ENCODE peak calls at places on chromosomes 2 and 18, in nine cellular contexts. One of them, this sample, is unnamed.

GRCh38 chr2:24613154-24613814 is 122.2 kb downstream of the NCOA1 start:
- DNase-seq in neural progenitor cell: peak; percentile 73
- DNase-seq in cardiac muscle cell: peak; percentile 81
- DNase-seq in type B pancreatic cell: no peak
- DNase-seq in epithelial cell of esophagus: peak; percentile 75
- DNase-seq in glutamatergic neuron: no peak
- DNase-seq in A549: peak; percentile 25
- DNase-seq in B cell: no peak
- DNase-seq in coronary artery: no peak
- DNase-seq in this sample: no peak

GRCh38 chr2:8528863-8529262 is 153.0 kb upstream of the ID2 start:
- DNase-seq in type B pancreatic cell: no peak
- DNase-seq in B cell: no peak
- DNase-seq in cardiac muscle cell: no peak
- DNase-seq in coronary artery: no peak
- DNase-seq in glutamatergic neuron: no peak
- DNase-seq in neural progenitor cell: no peak
- DNase-seq in epithelial cell of esophagus: no peak
- DNase-seq in A549: no peak
- DNase-seq in this sample: no peak

GRCh38 chr2:238488347-238488826 is 61.7 kb downstream of the ASB1 start:
- DNase-seq in cardiac muscle cell: no peak
- DNase-seq in epithelial cell of esophagus: no peak
- DNase-seq in coronary artery: no peak
- DNase-seq in type B pancreatic cell: no peak
- DNase-seq in B cell: no peak
- DNase-seq in neural progenitor cell: no peak
- DNase-seq in A549: no peak
- DNase-seq in glutamatergic neuron: no peak
- DNase-seq in this sample: peak; percentile 67

GRCh38 chr2:156590313-156590712 is 154.1 kb downstream of the GPD2 start:
- DNase-seq in epithelial cell of esophagus: no peak
- DNase-seq in cardiac muscle cell: no peak
- DNase-seq in type B pancreatic cell: no peak
- DNase-seq in neural progenitor cell: no peak
- DNase-seq in A549: no peak
- DNase-seq in glutamatergic neuron: no peak
- DNase-seq in B cell: no peak
- DNase-seq in coronary artery: no peak
- DNase-seq in this sample: no peak

GRCh38 chr18:76953186-76953982 is 131.0 kb downstream of the ZNF236 start:
- DNase-seq in epithelial cell of esophagus: peak; percentile 11
- DNase-seq in neural progenitor cell: no peak
- DNase-seq in B cell: no peak
- DNase-seq in cardiac muscle cell: peak; percentile 63
- DNase-seq in glutamatergic neuron: no peak
- DNase-seq in coronary artery: no peak
- DNase-seq in type B pancreatic cell: no peak
- DNase-seq in A549: no peak
- DNase-seq in this sample: no peak

GRCh38 chr18:48749768-48750167 is 201.0 kb downstream of the SMAD7 start:
- DNase-seq in coronary artery: peak; percentile 82
- DNase-seq in cardiac muscle cell: peak; percentile 88
- DNase-seq in A549: no peak
- DNase-seq in neural progenitor cell: no peak
- DNase-seq in glutamatergic neuron: no peak
- DNase-seq in epithelial cell of esophagus: peak; percentile 32
- DNase-seq in type B pancreatic cell: no peak
- DNase-seq in B cell: no peak
- DNase-seq in this sample: no peak

GRCh38 chr2:116975580-116975979 is 838.9 kb upstream of the DDX18 start:
- DNase-seq in A549: no peak
- DNase-seq in coronary artery: no peak
- DNase-seq in epithelial cell of esophagus: no peak
- DNase-seq in glutamatergic neuron: no peak
- DNase-seq in cardiac muscle cell: no peak
- DNase-seq in neural progenitor cell: no peak
- DNase-seq in type B pancreatic cell: no peak
- DNase-seq in B cell: no peak
- DNase-seq in this sample: no peak

GRCh38 chr18:79642626-79643025 is 37.0 kb upstream of the CTDP1 start:
- DNase-seq in A549: no peak
- DNase-seq in B cell: no peak
- DNase-seq in type B pancreatic cell: no peak
- DNase-seq in epithelial cell of esophagus: peak; percentile 74
- DNase-seq in glutamatergic neuron: no peak
- DNase-seq in cardiac muscle cell: peak; percentile 50
- DNase-seq in coronary artery: no peak
- DNase-seq in neural progenitor cell: no peak
- DNase-seq in this sample: no peak

GRCh38 chr2:127032601-127033000 is 74.4 kb downstream of the BIN1 start:
- DNase-seq in coronary artery: no peak
- DNase-seq in B cell: no peak
- DNase-seq in cardiac muscle cell: no peak
- DNase-seq in neural progenitor cell: no peak
- DNase-seq in epithelial cell of esophagus: peak; percentile 25
- DNase-seq in glutamatergic neuron: no peak
- DNase-seq in type B pancreatic cell: no peak
- DNase-seq in A549: no peak
- DNase-seq in this sample: no peak

DNA sequence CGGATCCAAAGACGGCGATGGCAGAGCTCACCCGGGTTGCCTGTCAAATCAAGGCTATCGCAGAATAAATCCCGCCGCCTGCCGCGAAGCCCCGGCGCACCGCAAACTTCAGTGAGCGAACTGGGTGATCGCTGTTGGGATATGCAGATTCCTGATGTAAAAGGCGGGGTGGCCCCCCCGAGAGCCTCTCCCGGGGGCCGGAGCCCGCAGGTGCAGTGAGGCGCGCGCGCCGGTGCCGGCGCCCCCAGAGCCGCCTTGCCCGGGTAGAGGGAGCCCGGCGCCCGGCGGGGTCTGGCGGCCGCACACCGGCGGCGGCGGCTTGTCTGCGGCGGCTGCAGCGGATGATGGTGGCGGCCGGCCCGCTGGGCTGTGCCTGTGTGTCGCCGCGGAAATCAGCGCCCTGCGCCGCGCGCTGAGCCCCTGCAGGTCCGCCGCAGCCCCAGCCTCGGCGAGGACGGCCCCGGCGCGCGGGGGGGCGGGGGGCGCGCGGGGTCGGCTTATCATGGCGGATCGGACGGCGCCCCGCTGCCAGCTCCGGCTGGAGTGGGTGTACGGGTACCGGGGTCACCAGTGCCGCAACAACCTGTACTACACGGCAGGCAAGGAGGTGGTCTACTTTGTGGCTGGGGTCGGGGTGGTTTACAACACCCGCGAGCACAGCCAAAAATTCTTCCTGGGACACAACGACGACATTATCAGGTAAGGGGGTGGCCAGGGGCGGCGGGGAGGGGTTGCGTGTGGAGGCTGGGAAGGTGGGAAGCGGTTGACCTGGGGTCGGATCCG is 1.3 kb downstream of the EML6 start:
- DNase-seq in coronary artery: no peak
- DNase-seq in B cell: no peak
- DNase-seq in cardiac muscle cell: no peak
- DNase-seq in glutamatergic neuron: peak; percentile 72
- DNase-seq in type B pancreatic cell: peak; percentile 69
- DNase-seq in A549: no peak
- DNase-seq in neural progenitor cell: peak; percentile 80
- DNase-seq in epithelial cell of esophagus: peak; percentile 24
- DNase-seq in this sample: no peak
- TF ChIP-seq CTCF in coronary artery: no peak
- TF ChIP-seq CTCF in B cell: no peak
- TF ChIP-seq CTCF in cardiac muscle cell: no peak
- TF ChIP-seq CTCF in glutamatergic neuron: no peak
- TF ChIP-seq CTCF in type B pancreatic cell: no peak
- TF ChIP-seq CTCF in A549: no peak
- TF ChIP-seq CTCF in neural progenitor cell: no peak
- TF ChIP-seq CTCF in epithelial cell of esophagus: no peak
- TF ChIP-seq CTCF in this sample: no peak

GRCh38 chr2:157747280-157747679 is 118.6 kb upstream of the ACVR1C start:
- DNase-seq in glutamatergic neuron: no peak
- DNase-seq in A549: no peak
- DNase-seq in epithelial cell of esophagus: no peak
- DNase-seq in B cell: no peak
- DNase-seq in neural progenitor cell: no peak
- DNase-seq in coronary artery: no peak
- DNase-seq in type B pancreatic cell: no peak
- DNase-seq in cardiac muscle cell: no peak
- DNase-seq in this sample: no peak

GRCh38 chr2:157749684-157750083 is 121.0 kb upstream of the ACVR1C start:
- DNase-seq in A549: no peak
- DNase-seq in type B pancreatic cell: no peak
- DNase-seq in coronary artery: no peak
- DNase-seq in neural progenitor cell: no peak
- DNase-seq in B cell: no peak
- DNase-seq in glutamatergic neuron: no peak
- DNase-seq in cardiac muscle cell: no peak
- DNase-seq in epithelial cell of esophagus: no peak
- DNase-seq in this sample: no peak

GRCh38 chr2:157748371-157749132 is 119.9 kb upstream of the ACVR1C start:
- DNase-seq in coronary artery: no peak
- DNase-seq in cardiac muscle cell: peak; percentile 10
- DNase-seq in neural progenitor cell: no peak
- DNase-seq in glutamatergic neuron: no peak
- DNase-seq in epithelial cell of esophagus: no peak
- DNase-seq in B cell: no peak
- DNase-seq in A549: no peak
- DNase-seq in type B pancreatic cell: no peak
- DNase-seq in this sample: no peak

GRCh38 chr2:157747695-157748370 is 119.2 kb upstream of the ACVR1C start:
- DNase-seq in glutamatergic neuron: no peak
- DNase-seq in A549: no peak
- DNase-seq in neural progenitor cell: peak; percentile 25
- DNase-seq in type B pancreatic cell: no peak
- DNase-seq in B cell: no peak
- DNase-seq in cardiac muscle cell: peak; percentile 71
- DNase-seq in coronary artery: no peak
- DNase-seq in epithelial cell of esophagus: peak; percentile 60
- DNase-seq in this sample: no peak

DNA sequence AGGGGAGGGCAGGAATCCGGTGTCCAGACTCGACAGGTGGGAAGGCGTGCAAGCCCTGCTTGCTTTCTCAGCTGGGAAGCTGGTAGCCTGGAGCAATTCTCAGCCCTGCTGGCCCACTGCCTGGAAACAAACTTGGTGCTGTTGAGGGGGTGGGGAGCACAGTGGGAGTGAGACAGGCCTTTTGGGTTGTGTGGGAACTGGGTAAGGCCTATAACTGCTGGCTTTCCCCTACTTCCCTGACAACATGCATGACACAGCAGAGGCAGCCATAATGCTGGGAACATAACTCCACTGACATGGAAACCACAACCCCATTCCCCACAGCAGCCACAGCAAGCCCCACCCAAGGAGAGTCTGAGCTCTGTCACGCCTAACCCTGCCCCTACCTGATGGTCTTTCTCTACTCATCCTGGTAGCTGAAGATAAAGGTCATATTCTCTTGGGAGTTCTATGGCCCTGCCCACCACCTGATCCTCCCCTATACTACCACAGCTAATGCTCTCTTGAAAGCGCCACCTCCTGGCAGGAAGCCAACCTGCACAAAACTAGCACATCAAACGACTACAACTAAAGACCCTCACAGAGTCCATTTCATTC is 122.9 kb upstream of the ACVR1C start:
- DNase-seq in glutamatergic neuron: peak; percentile 32
- DNase-seq in neural progenitor cell: peak; percentile 15
- DNase-seq in cardiac muscle cell: peak; percentile 16
- DNase-seq in type B pancreatic cell: no peak
- DNase-seq in A549: peak; percentile 6
- DNase-seq in B cell: no peak
- DNase-seq in epithelial cell of esophagus: peak; percentile 90
- DNase-seq in coronary artery: no peak
- DNase-seq in this sample: peak; percentile 96
- TF ChIP-seq CTCF in glutamatergic neuron: no peak
- TF ChIP-seq CTCF in neural progenitor cell: peak; percentile 60
- TF ChIP-seq CTCF in cardiac muscle cell: no peak
- TF ChIP-seq CTCF in type B pancreatic cell: peak; percentile 46
- TF ChIP-seq CTCF in A549: no peak
- TF ChIP-seq CTCF in B cell: peak; percentile 29
- TF ChIP-seq CTCF in epithelial cell of esophagus: peak; percentile 5
- TF ChIP-seq CTCF in coronary artery: no peak
- TF ChIP-seq CTCF in this sample: peak; percentile 37

DNA sequence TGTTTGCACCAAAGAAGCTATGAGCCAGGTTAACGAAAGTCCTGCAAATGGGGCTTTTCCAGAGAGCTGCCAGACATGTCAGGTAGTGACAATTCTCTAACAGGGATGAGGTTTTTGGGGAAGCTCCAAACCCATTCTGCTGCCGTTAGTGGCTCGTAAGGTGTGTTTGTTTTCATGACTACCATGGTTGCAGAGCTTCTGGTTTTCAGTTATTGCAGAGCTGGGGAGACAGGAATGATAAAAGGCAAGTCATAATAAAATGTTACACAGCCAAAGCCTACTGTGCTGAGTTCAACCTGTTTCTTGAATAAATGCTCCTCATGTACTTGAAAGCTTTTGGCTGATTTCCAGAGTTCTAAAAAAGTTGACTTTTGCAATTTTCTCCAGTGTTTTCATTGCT is 209.2 kb upstream of the STK17B start:
- DNase-seq in cardiac muscle cell: no peak
- DNase-seq in glutamatergic neuron: no peak
- DNase-seq in neural progenitor cell: no peak
- DNase-seq in B cell: no peak
- DNase-seq in A549: no peak
- DNase-seq in coronary artery: no peak
- DNase-seq in epithelial cell of esophagus: no peak
- DNase-seq in type B pancreatic cell: no peak
- DNase-seq in this sample: no peak
- TF ChIP-seq CTCF in cardiac muscle cell: no peak
- TF ChIP-seq CTCF in glutamatergic neuron: no peak
- TF ChIP-seq CTCF in neural progenitor cell: no peak
- TF ChIP-seq CTCF in B cell: no peak
- TF ChIP-seq CTCF in A549: no peak
- TF ChIP-seq CTCF in coronary artery: no peak
- TF ChIP-seq CTCF in epithelial cell of esophagus: no peak
- TF ChIP-seq CTCF in type B pancreatic cell: no peak
- TF ChIP-seq CTCF in this sample: no peak

DNA sequence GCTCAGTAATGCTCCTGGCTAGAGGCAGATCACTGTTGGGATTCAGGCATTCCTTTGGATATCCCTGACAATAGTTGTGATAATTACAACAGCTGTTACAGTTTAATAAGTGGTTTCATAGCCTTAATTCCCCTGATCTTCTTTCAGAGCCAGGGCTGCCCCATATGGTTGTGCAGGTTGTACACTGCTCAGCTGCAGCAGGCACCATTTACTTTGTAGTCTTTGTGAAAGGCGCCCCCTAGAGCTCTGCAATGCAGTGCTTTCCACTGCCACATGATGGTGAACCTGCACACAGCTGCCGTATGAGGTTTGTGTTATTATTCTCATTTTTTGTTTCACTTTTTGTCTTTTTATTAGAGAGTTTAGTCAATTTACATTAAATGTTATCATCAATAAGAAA is 239.1 kb downstream of the KCNS3 start:
- DNase-seq in type B pancreatic cell: no peak
- DNase-seq in glutamatergic neuron: peak; percentile 33
- DNase-seq in neural progenitor cell: peak; percentile 43
- DNase-seq in epithelial cell of esophagus: peak; percentile 70
- DNase-seq in B cell: no peak
- DNase-seq in cardiac muscle cell: peak; percentile 53
- DNase-seq in coronary artery: no peak
- DNase-seq in A549: peak; percentile 43
- DNase-seq in this sample: no peak
- TF ChIP-seq CTCF in type B pancreatic cell: peak; percentile 58
- TF ChIP-seq CTCF in glutamatergic neuron: no peak
- TF ChIP-seq CTCF in neural progenitor cell: peak; percentile 61
- TF ChIP-seq CTCF in epithelial cell of esophagus: peak; percentile 73
- TF ChIP-seq CTCF in B cell: no peak
- TF ChIP-seq CTCF in cardiac muscle cell: peak; percentile 71
- TF ChIP-seq CTCF in coronary artery: no peak
- TF ChIP-seq CTCF in A549: peak; percentile 32
- TF ChIP-seq CTCF in this sample: peak; percentile 23